ENCODE peak calls at places on chromosome 3, in five cellular contexts. V, C, K, H and P are unnamed samples.

GRCh38 chr3:135349254-135349948 is 554.3 kb downstream of the EPHB1 start:
- DNase-seq in V (no peak), C (no peak), K (no peak), H (no peak), P (no peak)

GRCh38 chr3:133114198-133114597 is 76.0 kb downstream of the TMEM108 start:
- DNase-seq in V (no peak), C (no peak), K (no peak), H (no peak), P (no peak)

GRCh38 chr3:31968927-31969418 is 12.1 kb downstream of the OSBPL10 start:
- DNase-seq in V (no peak), C (no peak), K (no peak), H (no peak), P (peak)

GRCh38 chr3:49610881-49611280 is 56.6 kb downstream of the BSN start:
- DNase-seq in V (no peak), C (no peak), K (no peak), H (no peak), P (no peak)

GRCh38 chr3:9078561-9079240 is 115.4 kb upstream of the RAD18 start:
- DNase-seq in V (no peak), C (no peak), K (no peak), H (no peak), P (no peak)

GRCh38 chr3:9296241-9296640 is 46.8 kb upstream of the SRGAP3 start:
- DNase-seq in V (no peak), C (no peak), K (no peak), H (no peak), P (no peak)

GRCh38 chr3:188584958-188585689 is 431.2 kb downstream of the LPP start:
- DNase-seq in V (no peak), C (no peak), K (no peak), H (no peak), P (no peak)

GRCh38 chr3:114128231-114128630 is 50.6 kb downstream of the DRD3 start:
- DNase-seq in V (no peak), C (no peak), K (no peak), H (no peak), P (no peak)

GRCh38 chr3:8328971-8329370 is 172.7 kb upstream of the LMCD1 start:
- DNase-seq in V (no peak), C (no peak), K (no peak), H (no peak), P (no peak)

GRCh38 chr3:108437439-108437838 is 73.0 kb downstream of the MYH15 start:
- DNase-seq in V (no peak), C (peak), K (no peak), H (no peak), P (no peak)

DNA sequence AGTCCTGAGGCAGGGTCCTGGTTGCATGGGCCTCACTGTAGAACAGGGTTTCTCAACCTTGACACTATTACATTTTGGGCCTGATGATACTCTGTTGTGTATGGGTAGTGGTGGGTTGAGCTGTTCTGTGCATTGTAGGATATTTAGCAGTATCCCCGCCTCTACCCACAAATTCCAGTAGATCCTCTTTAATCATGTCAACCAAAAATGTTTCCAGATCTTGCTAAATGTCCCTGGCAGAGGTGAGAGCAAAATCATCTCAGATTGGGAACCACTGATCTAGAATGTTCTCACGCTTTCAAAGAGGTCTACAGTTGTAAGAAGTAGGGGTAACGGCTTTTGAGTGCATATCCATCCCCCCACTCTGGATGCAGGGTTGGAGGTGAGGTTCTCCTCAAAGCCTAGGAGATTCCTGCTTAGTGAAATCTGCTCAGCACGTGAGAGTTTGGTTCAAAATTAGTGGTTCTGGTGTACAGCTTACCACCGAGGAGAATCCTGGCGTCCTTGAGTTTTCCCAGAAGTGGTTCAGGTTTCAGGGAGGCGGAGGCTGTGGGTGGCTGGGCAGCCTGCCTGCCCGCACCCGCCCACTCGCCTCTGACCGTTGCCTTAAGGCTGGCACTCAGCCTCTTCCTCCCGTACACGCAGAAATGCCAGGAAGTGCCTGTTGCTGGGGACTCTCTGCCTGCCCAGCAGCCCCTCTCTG is 5.3 kb downstream of the ACVR2B start:
- DNase-seq in V (peak), C (peak), K (peak), H (no peak), P (no peak)
- H3K4me3 ChIP-seq in V (no peak), C (no peak), K (peak), H (no peak), P (no peak)

GRCh38 chr3:70880416-70880815 is 568.0 kb upstream of the MDFIC2 start:
- DNase-seq in V (no peak), C (no peak), K (no peak), H (no peak), P (no peak)

GRCh38 chr3:70889162-70890045 is 577.0 kb upstream of the MDFIC2 start:
- DNase-seq in V (no peak), C (no peak), K (no peak), H (no peak), P (no peak)

GRCh38 chr3:70882104-70882503 is 569.7 kb upstream of the MDFIC2 start:
- DNase-seq in V (no peak), C (no peak), K (no peak), H (no peak), P (no peak)

GRCh38 chr3:70890085-70890484 is 577.6 kb upstream of the MDFIC2 start:
- DNase-seq in V (no peak), C (no peak), K (no peak), H (no peak), P (no peak)

DNA sequence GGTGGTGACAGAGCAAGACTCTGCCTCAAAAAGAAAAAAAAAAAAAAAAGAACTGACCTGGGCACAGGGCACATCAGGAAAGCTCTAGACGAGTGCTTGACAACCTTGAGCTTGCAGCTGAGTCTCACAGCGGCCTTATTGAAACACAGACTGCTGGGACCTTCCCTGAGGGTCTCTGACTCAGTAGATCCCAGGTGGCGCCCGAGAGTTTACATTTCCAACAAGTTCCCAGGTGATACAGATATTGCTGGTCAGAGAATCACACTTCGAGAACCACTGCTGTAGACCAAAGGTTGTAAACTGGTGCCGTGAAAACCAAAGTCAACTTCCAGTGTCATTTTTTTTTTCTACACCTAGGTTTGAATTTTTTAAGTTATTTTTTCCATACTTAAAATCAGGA is 573.2 kb upstream of the MDFIC2 start:
- DNase-seq in V (no peak), C (no peak), K (no peak), H (no peak), P (no peak)
- TF ChIP-seq CTCF in V (no peak), C (no peak), K (no peak), H (no peak), P (no peak)

GRCh38 chr3:20038679-20039078 is 1.6 kb upstream of the KAT2B start:
- DNase-seq in V (no peak), C (no peak), K (no peak), H (no peak), P (no peak)
- H3K4me3 ChIP-seq in V (peak), C (no peak), K (peak), H (peak), P (no peak)

DNA sequence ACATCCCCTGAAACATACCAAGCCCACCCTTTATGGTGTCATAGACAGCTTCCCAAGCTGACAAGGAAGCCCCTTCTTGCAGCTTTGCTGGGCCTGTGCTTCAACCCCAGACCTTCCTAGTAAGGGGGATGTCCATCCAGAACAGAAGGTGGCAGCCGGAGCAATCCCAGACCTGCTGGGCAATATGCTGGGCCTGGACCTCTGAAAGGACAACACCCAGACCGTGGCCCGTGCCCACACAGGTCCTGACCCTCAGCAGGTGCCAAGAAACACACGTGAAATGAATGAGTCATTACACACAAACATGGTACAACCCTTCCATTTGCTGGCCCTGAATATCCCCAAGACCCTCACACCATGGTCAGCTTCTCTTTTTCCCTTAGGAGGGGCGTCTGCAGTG is 19.8 kb upstream of the VILL start:
- DNase-seq in V (no peak), C (no peak), K (peak), H (no peak), P (no peak)
- TF ChIP-seq CTCF in V (no peak), C (no peak), K (no peak), H (no peak), P (no peak)

GRCh38 chr3:195892355-195893120 is 15.8 kb downstream of the TNK2 start:
- DNase-seq in V (peak), C (peak), K (peak), H (no peak), P (no peak)
- H3K4me3 ChIP-seq in V (peak), C (no peak), K (peak), H (no peak), P (peak)

GRCh38 chr3:39075910-39076309 is 24.1 kb downstream of the WDR48 start:
- DNase-seq in V (no peak), C (no peak), K (no peak), H (no peak), P (no peak)
- TF ChIP-seq CTCF in V (no peak), C (no peak), K (no peak), H (no peak), P (no peak)

GRCh38 chr3:126087552-126088175 is 3.7 kb upstream of the SLC41A3 start:
- DNase-seq in V (no peak), C (no peak), K (no peak), H (no peak), P (no peak)
- H3K4me3 ChIP-seq in V (no peak), C (no peak), K (no peak), H (no peak), P (no peak)

GRCh38 chr3:44105571-44105970 is 136.1 kb upstream of the TOPAZ1 start:
- DNase-seq in V (no peak), C (no peak), K (no peak), H (no peak), P (no peak)

GRCh38 chr3:44108481-44108880 is 133.2 kb upstream of the TOPAZ1 start:
- DNase-seq in V (no peak), C (no peak), K (no peak), H (no peak), P (no peak)

GRCh38 chr3:44104043-44104442 is 137.6 kb upstream of the TOPAZ1 start:
- DNase-seq in V (no peak), C (no peak), K (no peak), H (no peak), P (no peak)

GRCh38 chr3:44104668-44105321 is 136.9 kb upstream of the TOPAZ1 start:
- DNase-seq in V (no peak), C (no peak), K (no peak), H (no peak), P (no peak)

GRCh38 chr3:44106761-44107160 is 134.9 kb upstream of the TOPAZ1 start:
- DNase-seq in V (no peak), C (no peak), K (no peak), H (no peak), P (no peak)
- TF ChIP-seq CTCF in V (no peak), C (no peak), K (no peak), H (no peak), P (no peak)

DNA sequence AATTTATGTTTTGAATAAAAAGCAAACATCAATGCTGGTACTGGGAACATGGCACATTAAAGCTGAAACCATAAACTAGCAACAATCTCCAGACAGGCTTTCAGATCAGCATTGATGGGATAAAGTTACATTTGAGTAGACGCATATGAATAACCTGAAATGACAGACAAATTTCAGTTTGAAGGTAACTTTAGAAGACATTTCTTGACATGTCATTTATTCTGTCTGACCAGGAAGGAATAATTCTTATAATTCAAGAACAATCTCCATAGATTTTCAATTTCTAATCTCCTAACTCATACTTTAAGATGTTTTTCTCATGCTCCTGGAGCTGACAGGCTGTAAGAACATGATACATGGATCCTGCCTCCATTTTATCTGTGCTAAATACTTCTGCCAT is 69.8 kb downstream of the PLCH1 start:
- DNase-seq in V (no peak), C (no peak), K (no peak), H (no peak), P (no peak)
- H3K4me3 ChIP-seq in V (peak), C (no peak), K (no peak), H (no peak), P (no peak)